ENCODE peak calls at places on chromosomes 3 and 15, in eight cellular contexts. B, L, E, R, F, N, S and Z are unnamed samples.

GRCh38 chr3:40287248-40287647 is 22.3 kb upstream of the EIF1B start:
- DNase-seq in B (no peak), L (no peak), E (no peak), R (no peak), F (no peak), N (no peak), S (no peak), Z (no peak)

GRCh38 chr3:152835311-152836102 is 576 bp downstream of the P2RY1 start:
- DNase-seq in B (peak), L (peak), E (no peak), R (peak), F (peak), N (peak), S (peak), Z (peak)

GRCh38 chr3:50068134-50068533 is 20.6 kb upstream of the RBM5 start:
- DNase-seq in B (peak), L (no peak), E (no peak), R (no peak), F (no peak), N (no peak), S (peak), Z (peak)

GRCh38 chr15:80780416-80781221 is 1.4 kb downstream of the CEMIP start:
- DNase-seq in B (peak), L (peak), E (no peak), R (no peak), F (no peak), N (no peak), S (peak), Z (peak)

GRCh38 chr3:102790742-102791141 is 355.9 kb downstream of the ZPLD1 start:
- DNase-seq in B (peak), L (no peak), E (no peak), R (no peak), F (no peak), N (no peak), S (peak), Z (no peak)

GRCh38 chr3:150270883-150271577 is 137.1 kb upstream of the TSC22D2 start:
- DNase-seq in B (no peak), L (no peak), E (no peak), R (no peak), F (no peak), N (no peak), S (no peak), Z (no peak)

GRCh38 chr3:62940763-62941632 is 65.8 kb upstream of the CADPS start:
- DNase-seq in B (peak), L (no peak), E (no peak), R (no peak), F (no peak), N (no peak), S (peak), Z (no peak)

GRCh38 chr3:128167973-128168674 is 14.8 kb downstream of the EEFSEC start:
- DNase-seq in B (no peak), L (peak), E (no peak), R (no peak), F (no peak), N (no peak), S (no peak), Z (no peak)

GRCh38 chr3:146781606-146782005 is 176.5 kb upstream of the PLSCR5 start:
- DNase-seq in B (peak), L (no peak), E (no peak), R (no peak), F (no peak), N (no peak), S (peak), Z (no peak)

GRCh38 chr3:149654188-149654601 is 3.6 kb downstream of the WWTR1 start:
- DNase-seq in B (peak), L (no peak), E (no peak), R (no peak), F (no peak), N (no peak), S (peak), Z (peak)

GRCh38 chr15:37125143-37125542 is 24.8 kb upstream of the MEIS2 start:
- DNase-seq in B (no peak), L (no peak), E (no peak), R (no peak), F (no peak), N (no peak), S (peak), Z (no peak)

GRCh38 chr3:42020681-42021307 is 58.9 kb upstream of the ULK4 start:
- DNase-seq in B (peak), L (no peak), E (no peak), R (no peak), F (no peak), N (no peak), S (peak), Z (peak)

GRCh38 chr3:8458711-8459110 is 42.9 kb upstream of the LMCD1 start:
- DNase-seq in B (peak), L (no peak), E (no peak), R (peak), F (no peak), N (no peak), S (peak), Z (no peak)

GRCh38 chr3:127088511-127089430 is 104.2 kb upstream of the PRR23E start:
- DNase-seq in B (no peak), L (no peak), E (no peak), R (no peak), F (no peak), N (no peak), S (no peak), Z (no peak)

GRCh38 chr15:71115567-71116351 is 488 bp downstream of the THSD4 start:
- DNase-seq in B (peak), L (no peak), E (no peak), R (peak), F (peak), N (peak), S (peak), Z (peak)

GRCh38 chr3:77699292-77699691 is 659.4 kb downstream of the ROBO2 start:
- DNase-seq in B (no peak), L (no peak), E (no peak), R (no peak), F (no peak), N (no peak), S (no peak), Z (no peak)

GRCh38 chr3:161552984-161553383 is 56.4 kb downstream of the OTOL1 start:
- DNase-seq in B (no peak), L (no peak), E (no peak), R (no peak), F (no peak), N (no peak), S (no peak), Z (no peak)
- H3K27ac ChIP-seq in B (no peak), L (no peak), E (no peak), R (no peak), F (no peak), N (no peak), S (no peak), Z (no peak)

DNA sequence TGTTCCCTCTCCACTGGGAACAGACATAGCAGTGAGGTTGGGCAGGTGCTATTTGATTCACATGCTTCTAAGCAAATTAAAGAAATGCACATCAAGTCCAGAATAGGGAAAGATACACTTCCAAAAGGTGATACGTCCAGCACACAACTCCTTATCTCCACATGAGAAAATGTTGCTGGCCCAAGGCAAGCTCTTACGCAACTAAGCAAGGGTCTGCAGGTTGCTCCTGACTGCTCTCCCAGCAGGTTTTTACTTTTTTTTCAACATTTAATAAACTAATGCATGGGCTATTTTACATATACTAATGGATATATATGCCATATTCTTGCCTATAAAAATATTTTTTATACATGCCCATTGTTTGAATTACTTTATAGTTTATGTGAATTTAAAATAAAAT is 818.5 kb upstream of the ROBO1 start:
- DNase-seq in B (no peak), L (no peak), E (no peak), R (no peak), F (no peak), N (no peak), S (no peak), Z (no peak)
- H3K27ac ChIP-seq in B (no peak), L (no peak), E (no peak), R (no peak), F (no peak), N (no peak), S (no peak), Z (no peak)

GRCh38 chr3:31081031-31081662 is 186.7 kb upstream of the GADL1 start:
- DNase-seq in B (no peak), L (no peak), E (no peak), R (no peak), F (no peak), N (no peak), S (no peak), Z (no peak)

GRCh38 chr3:31091748-31092147 is 197.3 kb upstream of the GADL1 start:
- DNase-seq in B (no peak), L (no peak), E (no peak), R (no peak), F (no peak), N (no peak), S (no peak), Z (no peak)

DNA sequence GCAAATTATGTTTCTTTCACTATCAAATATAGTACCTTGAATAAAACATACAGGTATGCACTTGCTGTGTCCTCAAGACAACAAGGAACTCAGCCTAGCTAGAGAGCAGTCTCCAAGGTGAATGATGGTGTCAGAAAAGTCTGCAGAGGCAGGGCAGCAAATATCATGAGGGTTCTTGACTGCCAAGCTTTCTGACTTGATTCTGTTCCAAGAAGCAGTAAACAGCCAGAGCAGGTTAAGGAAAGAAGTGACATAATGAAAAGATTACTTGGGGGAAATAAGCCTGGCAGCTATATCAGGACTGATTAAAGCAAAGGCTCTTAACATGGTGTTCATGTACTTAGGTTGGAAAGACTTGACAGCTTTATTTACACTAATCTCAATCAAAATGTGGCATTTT is 192.2 kb upstream of the GADL1 start:
- DNase-seq in B (no peak), L (no peak), E (no peak), R (no peak), F (no peak), N (peak), S (no peak), Z (no peak)
- H3K27ac ChIP-seq in B (no peak), L (no peak), E (no peak), R (no peak), F (no peak), N (peak), S (no peak), Z (no peak)

GRCh38 chr15:31081568-31082250 is 19.8 kb downstream of the TRPM1 start:
- DNase-seq in B (no peak), L (no peak), E (no peak), R (no peak), F (no peak), N (no peak), S (no peak), Z (no peak)
- H3K27ac ChIP-seq in B (no peak), L (no peak), E (no peak), R (no peak), F (no peak), N (no peak), S (no peak), Z (no peak)

GRCh38 chr15:99536422-99537033 is 29.3 kb upstream of the MEF2A start:
- DNase-seq in B (peak), L (no peak), E (no peak), R (peak), F (no peak), N (no peak), S (peak), Z (peak)
- H3K27ac ChIP-seq in B (no peak), L (no peak), E (no peak), R (peak), F (no peak), N (no peak), S (no peak), Z (no peak)

GRCh38 chr3:189490337-189490736 is 140.9 kb upstream of the TP63 start:
- DNase-seq in B (no peak), L (no peak), E (no peak), R (no peak), F (no peak), N (no peak), S (no peak), Z (peak)
- H3K27ac ChIP-seq in B (no peak), L (no peak), E (no peak), R (no peak), F (no peak), N (no peak), S (no peak), Z (no peak)